ENCODE peak calls at places on chromosomes 7 and 10, in five cellular contexts. J is HCT116; A is CD4-positive, alpha-beta memory T cell; G is adrenal gland; X is cardiac muscle cell. N is an unnamed sample.

GRCh38 chr10:3132036-3133025 is 40.3 kb downstream of the PITRM1 start:
- DNase-seq in X (no peak), J (no peak), G (no peak), A (no peak), N (no peak)

GRCh38 chr10:10598297-10598696 is 419.4 kb upstream of the CELF2 start:
- DNase-seq in J (no peak), A (no peak), G (no peak), X (peak; percentile 8), N (no peak)

GRCh38 chr10:29105516-29106215 is 183.2 kb upstream of the LYZL1 start:
- DNase-seq in J (no peak), G (no peak), X (no peak), A (no peak), N (peak; percentile 96)

GRCh38 chr7:69782917-69783684 is 184.8 kb downstream of the AUTS2 start:
- DNase-seq in X (no peak), A (no peak), J (no peak), G (peak; percentile 29), N (no peak)

GRCh38 chr7:105612806-105613205 is 31.5 kb upstream of the EFCAB10 start:
- DNase-seq in G (no peak), J (no peak), A (no peak), X (no peak), N (no peak)

GRCh38 chr7:92968502-92968901 is 132.1 kb upstream of the CDK6 start:
- DNase-seq in J (no peak), X (no peak), G (no peak), A (no peak), N (no peak)

GRCh38 chr7:90749262-90749661 is 153.1 kb downstream of the CDK14 start:
- DNase-seq in X (no peak), G (no peak), J (no peak), A (no peak), N (no peak)

GRCh38 chr7:69526570-69526969 is 71.7 kb upstream of the AUTS2 start:
- DNase-seq in A (no peak), G (no peak), J (no peak), X (no peak), N (no peak)

GRCh38 chr7:155483245-155483644 is 25.3 kb downstream of the EN2 start:
- DNase-seq in A (no peak), J (no peak), X (no peak), G (no peak), N (no peak)

GRCh38 chr10:35438718-35439117 is 102.4 kb downstream of the CCNY start:
- DNase-seq in X (no peak), A (no peak), J (no peak), G (no peak), N (no peak)

GRCh38 chr7:33644489-33644888 is 260.9 kb upstream of the BMPER start:
- DNase-seq in J (no peak), G (no peak), X (no peak), A (no peak), N (no peak)

GRCh38 chr10:125407000-125407502 is 246.7 kb upstream of the CTBP2 start:
- DNase-seq in J (peak; percentile 18), G (no peak), X (no peak), A (no peak), N (no peak)

GRCh38 chr10:69397972-69398371 is 18.7 kb downstream of the TACR2 start:
- DNase-seq in G (no peak), X (no peak), A (no peak), J (no peak), N (no peak)

GRCh38 chr7:95820778-95821177 is 48.4 kb downstream of the DYNC1I1 start:
- DNase-seq in X (no peak), G (no peak), A (no peak), J (no peak), N (no peak)
- H3K4me1 ChIP-seq in X (no peaks in the 10 kb centered on the region), G (no peaks in the 10 kb centered on the region), A (no peaks in the 10 kb centered on the region), J (no peaks in the 10 kb centered on the region), N (no peaks in the 10 kb centered on the region)

DNA sequence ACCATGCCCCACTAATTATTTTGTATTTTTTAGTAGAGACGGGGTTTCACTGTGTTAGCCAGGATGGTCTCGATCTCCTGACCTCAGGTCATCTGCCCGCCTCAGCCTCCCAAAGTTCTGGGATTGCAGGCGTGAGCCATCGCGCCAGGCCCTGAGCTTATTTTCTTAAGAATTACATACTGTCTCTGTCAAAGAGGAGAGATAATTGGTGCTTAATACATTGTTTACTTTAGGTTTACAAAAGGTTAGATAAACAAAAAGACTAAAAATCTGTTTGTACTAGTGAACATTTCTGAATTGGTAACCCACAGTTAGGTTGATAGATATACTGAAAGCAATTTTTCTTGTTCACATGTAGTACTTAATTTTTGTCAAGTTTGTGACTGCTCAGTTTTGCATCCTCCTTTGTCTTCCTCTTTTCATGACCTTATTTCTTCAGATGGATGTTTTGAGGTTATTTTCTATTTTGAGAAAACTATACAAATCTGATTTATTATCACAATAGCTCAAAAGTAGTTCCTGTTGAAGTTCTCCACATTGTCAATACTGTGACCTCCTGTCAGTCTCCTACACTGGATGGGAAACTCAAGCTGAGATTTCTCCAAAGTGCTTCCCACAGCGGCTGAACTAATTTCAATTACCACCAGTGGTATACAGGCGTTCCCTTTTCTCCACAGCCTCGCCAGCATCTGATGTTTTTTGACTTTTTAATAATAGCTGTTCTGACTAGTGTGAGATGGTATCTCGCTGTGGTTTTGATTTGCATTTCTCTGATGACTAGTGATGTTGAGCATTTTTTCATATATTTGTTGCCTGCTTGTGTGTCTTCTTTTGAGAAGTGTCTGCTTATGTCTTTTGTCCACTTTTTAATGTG is 22.5 kb downstream of the HHEX start:
- DNase-seq in G (no peak), X (no peak), A (no peak), J (no peak), N (peak; percentile 83)
- H3K4me3 ChIP-seq in G (no peak overlapping the region), X (no peak overlapping the region), A (no peak overlapping the region), J (no peak overlapping the region), N (no peak overlapping the region)

GRCh38 chr10:114681542-114681941 is 23.5 kb upstream of the ABLIM1 start:
- DNase-seq in X (no peak), J (peak; percentile 36), G (peak; percentile 36), A (no peak), N (peak; percentile 64)

GRCh38 chr10:114683593-114683992 is 25.5 kb upstream of the ABLIM1 start:
- DNase-seq in A (no peak), J (no peak), X (no peak), G (no peak), N (no peak)

GRCh38 chr10:114683162-114683561 is 25.1 kb upstream of the ABLIM1 start:
- DNase-seq in G (no peak), X (no peak), A (no peak), J (no peak), N (peak; percentile 67)

GRCh38 chr10:114682121-114682520 is 24.0 kb upstream of the ABLIM1 start:
- DNase-seq in X (no peak), G (no peak), A (no peak), J (no peak), N (peak; percentile 19)

GRCh38 chr10:114682532-114682931 is 24.5 kb upstream of the ABLIM1 start:
- DNase-seq in G (no peak), A (no peak), X (no peak), J (no peak), N (no peak)
- H3K27ac ChIP-seq in G (no peak overlapping the region), A (no peak overlapping the region), X (no peak overlapping the region), J (no peak overlapping the region), N (peak overlapping the region; percentile 85)

GRCh38 chr7:114670676-114671075 is 251.2 kb upstream of the MDFIC start:
- DNase-seq in X (no peak), J (no peak), A (no peak), G (no peak), N (no peak)
- H3K4me1 ChIP-seq in X (peaks cover 11% of the 10 kb centered on the region), J (no peaks in the 10 kb centered on the region), A (no peaks in the 10 kb centered on the region), G (no peaks in the 10 kb centered on the region), N (no peaks in the 10 kb centered on the region)

DNA sequence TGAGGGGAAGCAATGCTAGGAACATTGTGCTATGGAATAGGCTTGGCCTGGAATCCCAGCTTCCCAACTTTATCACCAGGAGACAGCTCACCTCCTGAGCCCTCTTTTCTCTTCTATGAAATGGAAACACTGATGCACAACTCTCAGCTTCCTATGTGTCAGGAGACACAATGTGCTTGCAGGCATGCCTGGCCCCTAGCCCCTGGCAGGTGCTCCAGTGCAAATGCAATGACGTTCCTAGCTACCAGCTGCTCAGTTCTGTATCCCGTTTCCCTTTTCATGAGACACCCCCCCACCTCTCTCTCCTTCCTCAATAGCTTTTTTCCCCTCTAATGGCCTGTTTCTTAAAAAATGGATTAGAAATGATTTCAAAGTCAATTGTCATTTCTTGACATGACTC is 30.7 kb downstream of the HABP2 start:
- DNase-seq in J (no peak), G (no peak), A (no peak), X (no peak), N (no peak)
- H3K4me3 ChIP-seq in J (no peak overlapping the region), G (no peak overlapping the region), A (no peak overlapping the region), X (no peak overlapping the region), N (no peak overlapping the region)

DNA sequence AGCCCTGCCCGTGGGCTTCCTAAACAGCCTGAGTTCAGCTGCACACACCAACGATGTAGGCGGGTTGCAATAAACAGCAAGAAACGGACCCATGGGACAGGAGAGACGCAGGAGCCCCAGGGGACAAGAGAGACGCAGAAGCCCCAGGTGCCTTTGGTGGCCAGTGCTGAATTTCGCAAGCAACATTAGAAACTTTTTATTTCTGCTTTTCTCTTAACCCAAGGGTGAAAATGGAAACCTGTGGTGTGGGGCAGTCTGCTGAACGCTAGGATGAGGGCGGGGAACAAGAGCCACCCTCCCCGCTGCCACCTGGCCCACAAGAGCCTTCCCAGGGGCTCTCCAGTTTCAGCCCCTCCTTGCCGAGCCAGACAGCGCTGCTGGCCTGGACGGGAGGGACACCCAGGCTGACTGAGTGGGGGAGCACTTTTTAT is 20.0 kb upstream of the GPR146 start:
- DNase-seq in G (no peak), A (no peak), X (no peak), J (no peak), N (no peak)
- H3K27ac ChIP-seq in G (no peak overlapping the region), A (no peak overlapping the region), X (no peak overlapping the region), J (no peak overlapping the region), N (no peak overlapping the region)

GRCh38 chr10:86402283-86402931 is 35.8 kb upstream of the GRID1 start:
- DNase-seq in A (no peak), X (no peak), G (no peak), J (no peak), N (peak; percentile 16)

GRCh38 chr10:86400705-86401587 is 34.4 kb upstream of the GRID1 start:
- DNase-seq in G (peak; percentile 71), X (peak; percentile 59), A (peak; percentile 70), J (peak; percentile 8), N (peak; percentile 52)

GRCh38 chr10:86399879-86400704 is 33.5 kb upstream of the GRID1 start:
- DNase-seq in X (peak; percentile 99), A (peak; percentile 90), J (peak; percentile 91), G (peak; percentile 97), N (peak; percentile 94)

GRCh38 chr10:86401588-86402282 is 35.1 kb upstream of the GRID1 start:
- DNase-seq in J (no peak), G (peak; percentile 28), X (no peak), A (no peak), N (no peak)

DNA sequence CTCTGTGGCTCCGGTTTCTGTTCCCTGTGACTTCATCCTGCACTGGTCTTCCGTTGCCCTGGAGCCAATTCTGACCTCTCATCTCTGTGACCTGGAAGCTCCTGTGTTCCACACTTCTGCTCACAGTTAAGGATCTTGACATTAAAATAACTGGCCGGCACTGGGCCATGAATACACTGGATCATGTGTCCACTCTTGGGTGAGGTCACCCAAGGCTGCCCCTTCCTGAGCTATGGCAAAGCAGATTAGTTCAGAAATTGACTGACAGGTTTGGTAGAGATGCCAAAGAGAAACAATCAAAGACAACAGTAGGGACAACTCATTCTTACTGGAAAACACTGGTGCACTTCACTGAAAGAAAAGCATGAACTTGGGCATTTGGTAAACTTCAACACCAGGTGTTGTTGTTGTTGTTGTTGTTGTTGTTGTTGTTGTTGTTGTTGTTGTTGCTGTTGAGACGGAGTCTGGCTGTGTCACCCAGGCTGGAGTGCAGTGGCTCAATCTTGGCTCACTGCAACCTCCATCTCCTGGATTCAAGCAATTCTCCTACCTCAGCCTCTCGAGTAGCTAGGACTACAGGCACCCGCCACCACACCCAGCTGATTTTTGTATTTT is 36.7 kb upstream of the GRID1 start:
- DNase-seq in J (no peak), X (no peak), A (no peak), G (no peak), N (no peak)
- H3K4me1 ChIP-seq in J (peaks cover 15% of the 10 kb centered on the region), X (no peaks in the 10 kb centered on the region), A (peaks cover 13% of the 10 kb centered on the region), G (peaks cover 15% of the 10 kb centered on the region), N (peaks cover 18% of the 10 kb centered on the region)

GRCh38 chr7:148883233-148884048 is 650 bp downstream of the EZH2 start:
- DNase-seq in A (peak; percentile 65), G (peak; percentile 35), J (no peak), X (peak; percentile 66), N (peak; percentile 45)
- H3K4me3 ChIP-seq in A (peak overlapping the region; percentile 84), G (peak overlapping the region; percentile 69), J (peak overlapping the region; percentile 78), X (peak overlapping the region; percentile 100), N (peak overlapping the region; percentile 95)

N was measured in SJSA1.